ENCODE peak calls at places on chromosomes 12 and 14, in six cellular contexts. One of them, this sample, is unnamed.
A peak's percentile ranks its signal among the peaks of the same experiment; 100 is the strongest.

GRCh38 chr14:70622111-70622712 is 19.5 kb upstream of the TTC9 start:
- DNase-seq in suprapubic skin: no peak
- DNase-seq in transverse colon: peak; percentile 52
- DNase-seq in H1: peak; percentile 75
- DNase-seq in breast epithelium: no peak
- DNase-seq in stomach: peak; percentile 66
- DNase-seq in this sample: no peak

GRCh38 chr12:2582631-2583616 is 211.8 kb upstream of the FKBP4 start:
- DNase-seq in H1: peak; percentile 89
- DNase-seq in transverse colon: peak; percentile 70
- DNase-seq in suprapubic skin: no peak
- DNase-seq in breast epithelium: no peak
- DNase-seq in stomach: peak; percentile 75
- DNase-seq in this sample: peak; percentile 95

GRCh38 chr14:96863986-96864330 is 66.8 kb downstream of the VRK1 start:
- DNase-seq in suprapubic skin: no peak
- DNase-seq in transverse colon: no peak
- DNase-seq in breast epithelium: no peak
- DNase-seq in stomach: no peak
- DNase-seq in H1: no peak
- DNase-seq in this sample: no peak

GRCh38 chr12:58067610-58068387 is 126.4 kb downstream of the ATP23 start:
- DNase-seq in suprapubic skin: no peak
- DNase-seq in transverse colon: no peak
- DNase-seq in stomach: no peak
- DNase-seq in H1: no peak
- DNase-seq in breast epithelium: no peak
- DNase-seq in this sample: no peak

GRCh38 chr12:11807453-11807852 is 158.0 kb downstream of the ETV6 start:
- DNase-seq in breast epithelium: no peak
- DNase-seq in transverse colon: no peak
- DNase-seq in H1: no peak
- DNase-seq in suprapubic skin: no peak
- DNase-seq in stomach: no peak
- DNase-seq in this sample: no peak

GRCh38 chr14:92959761-92960680 is 37.1 kb downstream of the CHGA start:
- DNase-seq in stomach: no peak
- DNase-seq in suprapubic skin: no peak
- DNase-seq in H1: no peak
- DNase-seq in breast epithelium: no peak
- DNase-seq in transverse colon: no peak
- DNase-seq in this sample: no peak

GRCh38 chr14:95432152-95433093 is 84.0 kb downstream of the SYNE3 start:
- DNase-seq in H1: peak; percentile 82
- DNase-seq in breast epithelium: no peak
- DNase-seq in stomach: peak; percentile 64
- DNase-seq in suprapubic skin: peak; percentile 55
- DNase-seq in transverse colon: peak; percentile 38
- DNase-seq in this sample: no peak

GRCh38 chr14:23028800-23029199 is 5.9 kb downstream of the PSMB5 start:
- DNase-seq in transverse colon: no peak
- DNase-seq in suprapubic skin: no peak
- DNase-seq in stomach: no peak
- DNase-seq in H1: no peak
- DNase-seq in breast epithelium: no peak
- DNase-seq in this sample: no peak

GRCh38 chr12:4272014-4272975 is 1.3 kb upstream of the CCND2 start:
- DNase-seq in suprapubic skin: peak; percentile 86
- DNase-seq in stomach: peak; percentile 63
- DNase-seq in H1: peak; percentile 89
- DNase-seq in breast epithelium: no peak
- DNase-seq in transverse colon: peak; percentile 88
- DNase-seq in this sample: peak; percentile 80

GRCh38 chr12:4273651-4274395 is at the start of gene CCND2:
- DNase-seq in stomach: peak; percentile 67
- DNase-seq in H1: peak; percentile 84
- DNase-seq in transverse colon: peak; percentile 93
- DNase-seq in breast epithelium: no peak
- DNase-seq in suprapubic skin: peak; percentile 91
- DNase-seq in this sample: peak; percentile 93

GRCh38 chr12:4271433-4272013 is 2.0 kb upstream of the CCND2 start:
- DNase-seq in transverse colon: no peak
- DNase-seq in H1: peak; percentile 76
- DNase-seq in breast epithelium: no peak
- DNase-seq in suprapubic skin: peak; percentile 79
- DNase-seq in stomach: no peak
- DNase-seq in this sample: peak; percentile 35

GRCh38 chr12:4274396-4274959 is 916 bp downstream of the CCND2 start:
- DNase-seq in suprapubic skin: no peak
- DNase-seq in H1: peak; percentile 62
- DNase-seq in stomach: no peak
- DNase-seq in breast epithelium: no peak
- DNase-seq in transverse colon: no peak
- DNase-seq in this sample: no peak

DNA sequence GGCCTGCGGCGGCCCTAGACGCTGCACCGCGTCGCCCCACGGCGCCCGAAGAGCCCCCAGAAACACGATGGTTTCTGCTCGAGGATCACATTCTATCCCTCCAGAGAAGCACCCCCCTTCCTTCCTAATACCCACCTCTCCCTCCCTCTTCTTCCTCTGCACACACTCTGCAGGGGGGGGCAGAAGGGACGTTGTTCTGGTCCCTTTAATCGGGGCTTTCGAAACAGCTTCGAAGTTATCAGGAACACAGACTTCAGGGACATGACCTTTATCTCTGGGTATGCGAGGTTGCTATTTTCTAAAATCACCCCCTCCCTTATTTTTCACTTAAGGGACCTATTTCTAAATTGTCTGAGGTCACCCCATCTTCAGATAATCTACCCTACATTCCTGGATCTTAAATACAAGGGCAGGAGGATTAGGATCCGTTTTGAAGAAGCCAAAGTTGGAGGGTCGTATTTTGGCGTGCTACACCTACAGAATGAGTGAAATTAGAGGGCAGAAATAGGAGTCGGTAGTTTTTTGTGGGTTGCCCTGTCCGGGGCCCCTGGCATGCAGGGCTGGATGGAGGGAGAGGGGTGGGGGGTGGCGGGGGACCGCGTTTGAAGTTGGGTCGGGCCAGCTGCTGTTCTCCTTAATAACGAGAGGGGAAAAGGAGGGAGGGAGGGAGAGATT is 449 bp upstream of the CCND2 start:
- DNase-seq in transverse colon: no peak
- DNase-seq in stomach: no peak
- DNase-seq in breast epithelium: no peak
- DNase-seq in suprapubic skin: peak; percentile 67
- DNase-seq in H1: no peak
- DNase-seq in this sample: no peak
- H3K4me3 ChIP-seq in transverse colon: peak overlapping the region; percentile 71
- H3K4me3 ChIP-seq in stomach: peak overlapping the region; percentile 60
- H3K4me3 ChIP-seq in breast epithelium: peak overlapping the region; percentile 78
- H3K4me3 ChIP-seq in suprapubic skin: peak overlapping the region; percentile 80
- H3K4me3 ChIP-seq in H1: peak overlapping the region; percentile 97
- H3K4me3 ChIP-seq in this sample: peak overlapping the region; percentile 74

GRCh38 chr12:34286934-34287333 is 264.6 kb downstream of the ALG10 start:
- DNase-seq in breast epithelium: no peak
- DNase-seq in stomach: no peak
- DNase-seq in transverse colon: no peak
- DNase-seq in suprapubic skin: peak; percentile 41
- DNase-seq in H1: no peak
- DNase-seq in this sample: no peak

GRCh38 chr12:34288963-34289345 is 266.7 kb downstream of the ALG10 start:
- DNase-seq in breast epithelium: no peak
- DNase-seq in suprapubic skin: no peak
- DNase-seq in transverse colon: peak; percentile 1
- DNase-seq in stomach: no peak
- DNase-seq in H1: no peak
- DNase-seq in this sample: no peak

GRCh38 chr12:34287437-34287836 is 265.1 kb downstream of the ALG10 start:
- DNase-seq in stomach: no peak
- DNase-seq in suprapubic skin: peak; percentile 40
- DNase-seq in breast epithelium: no peak
- DNase-seq in transverse colon: no peak
- DNase-seq in H1: no peak
- DNase-seq in this sample: no peak

GRCh38 chr12:34287986-34288962 is 266.0 kb downstream of the ALG10 start:
- DNase-seq in H1: no peak
- DNase-seq in transverse colon: peak; percentile 1
- DNase-seq in suprapubic skin: peak; percentile 48
- DNase-seq in stomach: no peak
- DNase-seq in breast epithelium: no peak
- DNase-seq in this sample: peak; percentile 55

DNA sequence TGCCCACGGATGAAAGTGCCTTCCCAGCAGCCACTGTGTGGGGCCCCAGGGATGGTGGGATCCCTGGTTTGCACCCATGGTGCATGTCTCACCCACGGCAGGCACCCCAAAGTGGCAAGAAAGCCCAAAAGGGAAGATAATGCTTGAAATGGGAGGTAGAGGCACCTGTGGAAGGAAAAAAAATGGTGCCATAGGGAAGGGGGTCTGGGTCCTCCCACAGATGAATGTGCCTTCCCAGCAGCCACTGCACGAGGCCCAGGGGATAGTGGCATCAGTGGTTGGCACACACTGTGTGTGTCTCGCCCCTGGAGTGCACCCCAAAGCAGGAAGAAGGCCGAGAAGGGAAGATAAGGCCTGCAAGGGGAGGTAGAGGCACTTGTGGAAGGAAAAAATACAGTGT is 264.2 kb downstream of the ALG10 start:
- DNase-seq in H1: no peak
- DNase-seq in suprapubic skin: no peak
- DNase-seq in transverse colon: no peak
- DNase-seq in breast epithelium: no peak
- DNase-seq in stomach: peak; percentile 2
- DNase-seq in this sample: no peak
- H3K9me3 ChIP-seq in H1: peaks cover 91% of the 10 kb centered on the region
- H3K9me3 ChIP-seq in suprapubic skin: peaks cover 45% of the 10 kb centered on the region
- H3K9me3 ChIP-seq in transverse colon: peaks cover 36% of the 10 kb centered on the region
- H3K9me3 ChIP-seq in breast epithelium: peaks cover 56% of the 10 kb centered on the region
- H3K9me3 ChIP-seq in stomach: peaks cover 100% of the 10 kb centered on the region
- H3K9me3 ChIP-seq in this sample: peaks cover 71% of the 10 kb centered on the region

DNA sequence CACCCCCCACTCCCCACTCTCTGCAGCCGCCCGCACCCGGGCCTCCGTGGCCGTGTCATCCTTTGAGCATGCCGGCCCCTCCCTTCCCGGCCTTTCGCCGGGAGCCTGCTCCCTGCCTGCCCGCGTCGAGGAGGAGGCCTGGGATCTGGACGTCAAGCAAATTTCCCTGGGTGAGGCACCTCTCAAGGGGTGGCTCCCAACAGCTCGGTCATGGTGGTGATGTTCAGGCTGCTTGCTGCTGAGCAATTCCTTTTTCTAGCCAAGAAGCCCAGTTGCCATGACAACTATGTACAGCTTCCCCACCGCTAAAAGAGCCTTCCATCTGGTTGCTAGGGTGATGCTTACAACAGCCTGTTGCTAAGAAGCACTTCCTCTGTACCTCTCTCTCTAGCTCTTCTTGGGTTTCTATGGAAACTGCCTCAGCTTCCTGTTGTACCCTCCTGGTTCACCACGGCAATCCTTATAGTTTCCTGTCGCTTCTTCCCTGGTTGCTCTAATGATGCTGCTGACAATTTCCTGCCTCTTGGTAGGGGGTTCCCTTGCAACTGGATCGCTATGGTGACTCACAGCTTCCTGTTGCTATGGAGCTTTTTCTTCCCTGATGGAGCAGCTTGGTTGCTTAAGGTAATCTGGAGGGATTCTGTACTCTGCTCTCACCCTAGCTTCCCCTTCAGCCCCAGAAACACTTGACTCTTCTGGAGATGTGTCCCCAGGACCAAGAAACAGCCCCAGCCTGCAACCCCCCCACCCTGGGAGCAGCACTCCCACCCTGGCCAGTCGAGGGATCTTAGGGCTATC is 11.0 kb downstream of the ZNF219 start:
- DNase-seq in stomach: no peak
- DNase-seq in transverse colon: no peak
- DNase-seq in H1: no peak
- DNase-seq in suprapubic skin: no peak
- DNase-seq in breast epithelium: no peak
- DNase-seq in this sample: no peak
- TF ChIP-seq POLR2AphosphoS5 in stomach: no peak
- TF ChIP-seq POLR2AphosphoS5 in transverse colon: no peak
- TF ChIP-seq POLR2AphosphoS5 in H1: peak; percentile 30
- TF ChIP-seq POLR2AphosphoS5 in suprapubic skin: no peak
- TF ChIP-seq POLR2AphosphoS5 in breast epithelium: no peak
- TF ChIP-seq POLR2AphosphoS5 in this sample: no peak

GRCh38 chr12:13597166-13597565 is 384.2 kb downstream of the GRIN2B start:
- DNase-seq in breast epithelium: no peak
- DNase-seq in transverse colon: no peak
- DNase-seq in stomach: no peak
- DNase-seq in suprapubic skin: no peak
- DNase-seq in H1: no peak
- DNase-seq in this sample: no peak

GRCh38 chr12:13594731-13595514 is 386.5 kb downstream of the GRIN2B start:
- DNase-seq in stomach: no peak
- DNase-seq in H1: no peak
- DNase-seq in breast epithelium: no peak
- DNase-seq in transverse colon: no peak
- DNase-seq in suprapubic skin: no peak
- DNase-seq in this sample: no peak

GRCh38 chr12:13596714-13597113 is 384.7 kb downstream of the GRIN2B start:
- DNase-seq in suprapubic skin: no peak
- DNase-seq in breast epithelium: no peak
- DNase-seq in H1: no peak
- DNase-seq in transverse colon: no peak
- DNase-seq in stomach: no peak
- DNase-seq in this sample: no peak

GRCh38 chr12:13597837-13598236 is 383.6 kb downstream of the GRIN2B start:
- DNase-seq in suprapubic skin: no peak
- DNase-seq in H1: no peak
- DNase-seq in stomach: no peak
- DNase-seq in transverse colon: no peak
- DNase-seq in breast epithelium: no peak
- DNase-seq in this sample: no peak

DNA sequence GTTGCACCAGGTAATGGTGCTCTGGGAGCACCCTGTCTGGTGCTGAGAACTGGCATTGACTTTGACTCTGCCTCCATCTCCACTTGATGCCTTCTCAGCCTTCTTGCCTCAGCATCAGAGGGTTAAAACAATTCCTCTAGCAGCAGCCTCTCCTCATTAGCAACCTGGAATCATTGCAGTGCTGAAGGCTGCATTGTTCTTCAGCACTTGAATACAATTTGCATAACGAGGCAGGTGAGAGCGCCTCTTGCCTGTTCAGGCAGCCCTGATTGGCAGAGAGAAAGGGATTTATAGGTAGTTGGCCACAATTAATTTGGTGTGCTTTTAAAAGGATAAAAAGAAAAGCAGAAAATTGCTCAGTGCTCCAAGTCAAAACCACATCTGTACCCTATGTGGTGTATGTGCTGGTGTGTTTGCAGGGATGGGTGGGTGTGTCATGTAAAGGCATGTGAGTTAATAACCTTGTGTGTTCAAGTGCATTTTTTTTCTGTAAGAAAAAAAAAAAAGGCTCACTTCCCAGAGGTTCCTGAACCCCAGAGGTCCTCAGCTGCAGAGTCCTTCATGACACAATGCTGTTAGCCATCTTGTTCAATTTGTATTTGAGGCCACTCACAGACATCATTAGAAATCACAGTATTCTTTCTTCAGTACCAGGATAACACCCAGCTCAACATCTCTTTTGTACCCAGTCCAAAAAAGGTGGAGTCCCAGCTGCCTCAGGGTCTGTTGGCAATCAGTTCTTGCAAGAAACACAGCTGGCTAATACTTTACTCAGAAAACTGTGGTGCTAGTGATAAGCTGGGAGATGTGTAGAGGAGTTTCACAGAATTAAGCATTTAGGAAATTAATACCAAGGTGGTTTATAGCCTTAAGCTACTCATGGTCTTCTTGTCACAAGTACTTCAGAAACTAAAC is 385.6 kb downstream of the GRIN2B start:
- DNase-seq in transverse colon: no peak
- DNase-seq in breast epithelium: no peak
- DNase-seq in stomach: no peak
- DNase-seq in H1: no peak
- DNase-seq in suprapubic skin: no peak
- DNase-seq in this sample: no peak
- H3K4me3 ChIP-seq in transverse colon: no peak overlapping the region
- H3K4me3 ChIP-seq in breast epithelium: no peak overlapping the region
- H3K4me3 ChIP-seq in stomach: no peak overlapping the region
- H3K4me3 ChIP-seq in H1: no peak overlapping the region
- H3K4me3 ChIP-seq in suprapubic skin: no peak overlapping the region
- H3K4me3 ChIP-seq in this sample: no peak overlapping the region